ENCODE peak calls at places on chromosomes 2 and 18, in four cellular contexts. D, S, G and R are unnamed samples.

GRCh38 chr18:27771571-27771970 is 405.4 kb downstream of the CDH2 start:
- DNase-seq in D (no peak), S (no peak), G (no peak), R (no peak)

GRCh38 chr18:35616664-35617423 is 35.3 kb downstream of the GALNT1 start:
- DNase-seq in D (peak; percentile 92), S (peak; percentile 75), G (no peak), R (no peak)

GRCh38 chr2:56026828-56027227 is 103.2 kb upstream of the EFEMP1 start:
- DNase-seq in G (no peak), D (no peak), S (no peak), R (no peak)

GRCh38 chr2:84901593-84902120 is 3.8 kb upstream of the TMSB10 start:
- DNase-seq in D (peak; percentile 77), G (no peak), S (no peak), R (no peak)

GRCh38 chr18:13112982-13113381 is 105.6 kb upstream of the LDLRAD4 start:
- DNase-seq in S (peak; percentile 94), D (peak; percentile 51), G (peak; percentile 64), R (peak; percentile 88)

GRCh38 chr2:30664761-30665358 is 142.4 kb downstream of the CAPN13 start:
- DNase-seq in S (peak; percentile 74), G (no peak), D (peak; percentile 97), R (peak; percentile 15)

GRCh38 chr18:63180971-63181376 is 138.6 kb downstream of the BCL2 start:
- DNase-seq in S (no peak), D (no peak), G (no peak), R (no peak)

GRCh38 chr2:74525717-74526648 is at the start of gene DQX1:
- DNase-seq in D (peak; percentile 41), G (no peak), S (peak; percentile 84), R (peak; percentile 78)

GRCh38 chr18:76875390-76876330 is 53.3 kb downstream of the ZNF236 start:
- DNase-seq in D (peak; percentile 43), S (peak; percentile 79), G (no peak), R (peak; percentile 65)

GRCh38 chr2:54009549-54009948 is 38.8 kb upstream of the PSME4 start:
- DNase-seq in D (no peak), G (no peak), S (no peak), R (no peak)

GRCh38 chr2:73291461-73292315 is 1.7 kb downstream of the EGR4 start:
- DNase-seq in D (no peak), G (no peak), S (peak; percentile 77), R (peak; percentile 68)

GRCh38 chr2:210162466-210163124 is 8.6 kb downstream of the KANSL1L start:
- DNase-seq in G (no peak), D (no peak), S (no peak), R (no peak)

GRCh38 chr2:68839260-68839833 is 31.9 kb downstream of the BMP10 start:
- DNase-seq in S (peak; percentile 48), G (no peak), D (no peak), R (no peak)

GRCh38 chr2:64273524-64274398 is 129.5 kb upstream of the PELI1 start:
- DNase-seq in D (peak; percentile 89), G (no peak), S (peak; percentile 94), R (no peak)

GRCh38 chr2:168244318-168244717 is 3.1 kb downstream of the STK39 start:
- DNase-seq in D (no peak), G (no peak), S (no peak), R (no peak)

GRCh38 chr2:225002656-225003045 is 39.6 kb downstream of the DOCK10 start:
- DNase-seq in G (no peak), D (no peak), S (no peak), R (no peak)

GRCh38 chr18:57397440-57397839 is 37.7 kb upstream of the ONECUT2 start:
- DNase-seq in G (no peak), S (peak; percentile 10), D (peak; percentile 84), R (no peak)

GRCh38 chr2:113039158-113039557 is 13.5 kb downstream of the IL36B start:
- DNase-seq in G (no peak), S (no peak), D (no peak), R (no peak)

GRCh38 chr2:46866770-46867246 is 48.8 kb downstream of the MCFD2 start:
- DNase-seq in G (no peak), D (no peak), S (no peak), R (no peak)
- H3K9ac ChIP-seq in G (no peak overlapping the region), D (no peak overlapping the region), S (no peak overlapping the region), R (no peak overlapping the region)

GRCh38 chr2:127089466-127090235 is 17.3 kb downstream of the BIN1 start:
- DNase-seq in S (no peak), D (no peak), G (no peak), R (no peak)
- H3K56ac ChIP-seq in S (no peak overlapping the region), D (no peak overlapping the region), G (no peak overlapping the region), R (no peak overlapping the region)

DNA sequence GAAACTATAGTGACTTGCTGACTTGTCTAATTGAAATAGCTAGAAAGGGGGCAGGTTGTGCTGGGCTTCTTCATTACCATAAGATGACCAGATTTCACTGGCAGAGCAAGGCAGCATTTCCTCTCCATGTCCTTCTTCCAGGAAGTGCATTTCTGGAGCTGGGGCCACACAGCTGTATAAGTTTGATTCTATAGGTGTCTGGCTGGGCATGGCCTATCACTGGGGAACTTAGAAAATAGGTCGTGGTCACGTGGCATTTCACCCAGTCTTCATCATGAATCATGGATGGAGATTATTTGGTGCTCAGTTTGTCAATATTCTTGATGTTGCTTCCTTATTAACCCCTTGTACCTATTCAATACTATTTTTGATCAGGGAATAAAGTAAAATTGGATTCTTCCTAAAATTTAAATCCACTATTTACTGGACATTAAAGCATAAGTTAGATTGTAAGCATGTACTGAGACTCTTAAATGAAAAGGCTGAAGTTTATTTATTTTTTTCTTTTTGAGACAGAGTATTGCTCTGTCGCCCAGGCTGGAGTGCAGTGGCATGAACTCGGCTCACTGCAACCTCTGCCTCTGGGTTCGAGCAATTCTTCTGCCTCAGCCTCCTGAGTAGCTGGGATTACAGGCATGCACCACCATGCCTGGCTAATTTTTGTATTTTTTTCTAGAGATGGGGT is 49.5 kb upstream of the TMEM87B start:
- DNase-seq in G (no peak), S (no peak), D (no peak), R (no peak)
- H3K9ac ChIP-seq in G (no peak overlapping the region), S (no peak overlapping the region), D (no peak overlapping the region), R (no peak overlapping the region)

GRCh38 chr2:67502346-67503065 is 105.4 kb downstream of the ETAA1 start:
- DNase-seq in D (peak; percentile 33), S (no peak), G (no peak), R (no peak)

GRCh38 chr2:67503066-67503795 is 106.1 kb downstream of the ETAA1 start:
- DNase-seq in G (no peak), S (peak; percentile 27), D (peak; percentile 99), R (no peak)

GRCh38 chr2:67498931-67499330 is 101.8 kb downstream of the ETAA1 start:
- DNase-seq in G (no peak), S (no peak), D (no peak), R (no peak)

DNA sequence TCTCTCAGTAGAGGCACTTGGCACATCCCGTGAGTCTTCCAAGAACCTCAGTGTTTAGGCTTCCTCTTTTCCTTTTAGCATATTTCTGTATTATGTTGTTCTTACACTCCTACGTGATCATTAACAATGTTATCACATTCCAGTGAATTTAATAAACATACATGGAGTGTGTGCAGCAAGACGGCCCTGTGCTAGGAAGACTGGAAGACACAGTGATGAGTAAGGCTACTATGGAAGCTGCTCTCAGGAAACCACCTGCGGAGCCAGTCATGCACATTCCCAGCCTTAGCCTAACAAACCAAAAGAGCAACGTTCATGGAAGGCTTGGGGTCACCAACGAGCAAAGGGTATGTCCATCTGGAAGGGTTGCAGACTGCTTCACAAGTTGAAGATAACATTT is 103.4 kb downstream of the ETAA1 start:
- DNase-seq in D (peak; percentile 93), S (no peak), G (no peak), R (no peak)
- H3K56ac ChIP-seq in D (no peak overlapping the region), S (no peak overlapping the region), G (no peak overlapping the region), R (no peak overlapping the region)

GRCh38 chr2:96537734-96538486 is 1.4 kb downstream of the ARID5A start:
- DNase-seq in D (no peak), G (no peak), S (peak; percentile 25), R (no peak)

GRCh38 chr2:96537066-96537733 is 648 bp downstream of the ARID5A start:
- DNase-seq in S (peak; percentile 67), G (no peak), D (peak; percentile 38), R (no peak)

GRCh38 chr2:96534701-96535181 is 1.8 kb upstream of the ARID5A start:
- DNase-seq in S (no peak), D (no peak), G (no peak), R (no peak)

GRCh38 chr2:96535331-96535730 is 1.2 kb upstream of the ARID5A start:
- DNase-seq in G (no peak), S (no peak), D (no peak), R (no peak)

GRCh38 chr2:96536445-96537065 is at the start of gene ARID5A:
- DNase-seq in D (peak; percentile 85), G (peak; percentile 73), S (peak; percentile 95), R (peak; percentile 95)
- H3K9ac ChIP-seq in D (peak within 1 kb of the TSS; percentile 74), G (no peak within 1 kb of the TSS), S (peak within 1 kb of the TSS; percentile 68), R (no peak within 1 kb of the TSS)

GRCh38 chr18:34493566-34494358 is 216.3 kb upstream of the DTNA start:
- DNase-seq in G (no peak), D (no peak), S (peak; percentile 82), R (peak; percentile 65)

GRCh38 chr18:34493099-34493544 is 217.0 kb upstream of the DTNA start:
- DNase-seq in S (peak; percentile 94), D (peak; percentile 58), G (peak; percentile 49), R (peak; percentile 81)

GRCh38 chr18:34494359-34494696 is 215.8 kb upstream of the DTNA start:
- DNase-seq in D (no peak), S (peak; percentile 59), G (no peak), R (peak; percentile 46)

GRCh38 chr18:34491719-34492118 is 218.4 kb upstream of the DTNA start:
- DNase-seq in S (no peak), D (no peak), G (no peak), R (no peak)

DNA sequence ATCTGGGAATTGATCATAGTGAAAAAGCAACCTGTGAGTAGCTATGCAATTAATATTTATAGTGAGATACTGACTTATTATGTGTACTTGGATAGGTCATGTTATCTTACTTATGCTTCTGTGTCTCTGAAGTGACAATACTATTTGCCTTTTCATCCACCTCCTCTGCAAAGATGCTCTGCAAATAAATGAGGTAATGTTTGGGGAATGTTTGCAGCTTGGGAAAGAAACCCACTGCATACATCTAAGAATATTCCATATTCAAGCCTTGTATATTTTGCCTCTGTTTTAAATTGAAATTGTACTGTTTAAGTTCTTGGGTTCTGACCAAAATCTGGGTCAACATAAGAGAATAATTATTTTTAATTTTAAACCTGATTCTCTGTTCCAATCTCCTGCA is 217.4 kb upstream of the DTNA start:
- DNase-seq in D (no peak), S (peak; percentile 88), G (no peak), R (no peak)
- H3K56ac ChIP-seq in D (no peak overlapping the region), S (no peak overlapping the region), G (no peak overlapping the region), R (no peak overlapping the region)

DNA sequence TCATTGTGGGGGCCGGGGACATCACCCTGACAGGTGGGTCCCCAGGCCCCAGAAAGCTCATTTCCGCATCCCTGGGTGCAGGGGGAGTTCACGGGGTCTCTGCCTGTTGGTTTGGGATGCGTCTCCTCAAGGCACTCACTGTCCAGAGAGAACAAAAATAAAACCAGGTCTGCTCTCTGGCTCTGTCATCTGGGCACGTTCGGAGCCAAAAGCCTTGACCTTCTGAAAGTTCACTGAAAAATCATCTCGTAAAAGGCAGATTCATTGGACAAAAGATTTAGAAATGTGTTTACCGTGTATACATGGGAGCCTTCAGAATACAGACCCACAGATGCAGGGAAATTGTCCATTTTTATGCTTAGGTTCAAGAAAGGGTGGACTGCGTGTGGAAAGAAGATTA is 26.6 kb downstream of the MLPH start:
- DNase-seq in G (no peak), S (no peak), D (no peak), R (no peak)
- H3K9ac ChIP-seq in G (no peak overlapping the region), S (no peak overlapping the region), D (no peak overlapping the region), R (no peak overlapping the region)

GRCh38 chr2:183542593-183542992 is 418.4 kb downstream of the NUP35 start:
- DNase-seq in S (no peak), D (no peak), G (no peak), R (no peak)
- H3K56ac ChIP-seq in S (no peak overlapping the region), D (no peak overlapping the region), G (no peak overlapping the region), R (no peak overlapping the region)